ENCODE peak calls at places on chromosomes 4 and X, in ten cellular contexts. F, H, K, A, J, P, T, Y, O and R are unnamed samples.

GRCh38 chrX:130094712-130095111 is 15.6 kb downstream of the ELF4 start:
- DNase-seq in F (no peak), Y (no peak), H (no peak), J (peak; percentile 75), T (no peak), P (no peak), A (no peak), O (no peak), K (no peak), R (no peak)

GRCh38 chrX:27619975-27620374 is 29.8 kb downstream of the DCAF8L2 start:
- DNase-seq in A (no peak), T (no peak), O (no peak), Y (peak; percentile 1), J (no peak), H (no peak), P (no peak), K (no peak), F (peak; percentile 19), R (no peak)

GRCh38 chr4:147370881-147371280 is 110.0 kb upstream of the EDNRA start:
- DNase-seq in P (no peak), Y (no peak), T (no peak), K (no peak), H (no peak), J (no peak), A (no peak), F (no peak), O (no peak), R (no peak)

GRCh38 chr4:128468485-128468989 is 180.9 kb upstream of the PGRMC2 start:
- DNase-seq in O (no peak), T (peak; percentile 65), K (no peak), F (peak; percentile 83), H (peak; percentile 90), Y (peak; percentile 75), J (peak; percentile 43), P (no peak), A (no peak), R (no peak)

GRCh38 chr4:92303621-92304027 is at the start of gene GRID2:
- DNase-seq in O (no peak), F (peak; percentile 3), J (no peak), T (no peak), H (peak; percentile 4), A (no peak), K (peak; percentile 38), Y (peak; percentile 24), P (peak; percentile 45), R (peak; percentile 57)

GRCh38 chr4:160375746-160376452 is 1273.0 kb downstream of the RAPGEF2 start:
- DNase-seq in J (no peak), O (no peak), P (no peak), A (no peak), F (no peak), H (no peak), T (no peak), K (no peak), Y (no peak), R (no peak)

GRCh38 chr4:138977525-138977924 is 38.1 kb upstream of the NOCT start:
- DNase-seq in K (no peak), Y (no peak), H (no peak), P (no peak), O (no peak), A (no peak), F (no peak), T (no peak), J (no peak), R (no peak)

GRCh38 chr4:104494822-104495559 is at the start of gene CXXC4:
- DNase-seq in T (peak; percentile 88), A (no peak), Y (peak; percentile 5), O (peak; percentile 85), P (peak; percentile 81), F (peak; percentile 12), H (peak; percentile 4), K (no peak), J (peak; percentile 87), R (peak; percentile 65)

GRCh38 chr4:145285928-145286327 is 105.5 kb upstream of the OTUD4 start:
- DNase-seq in T (no peak), J (no peak), K (no peak), F (peak; percentile 23), H (peak; percentile 14), P (no peak), A (no peak), O (no peak), Y (peak; percentile 13), R (no peak)

GRCh38 chr4:41134581-41134980 is 79.8 kb downstream of the APBB2 start:
- DNase-seq in A (no peak), F (no peak), Y (no peak), P (no peak), J (no peak), O (no peak), K (peak; percentile 11), H (no peak), T (no peak), R (no peak)

GRCh38 chrX:74187211-74187610 is 116.8 kb upstream of the ZCCHC13 start:
- DNase-seq in J (no peak), K (no peak), F (no peak), Y (no peak), H (no peak), O (no peak), A (no peak), T (no peak), P (no peak), R (no peak)